ENCODE peak calls at places on chromosome 1, in eight cellular contexts. B is adrenal gland, A is astrocyte, G is fibroblast of lung, V is heart left ventricle, D is ovary, H is mucosa of descending colon, U is psoas muscle. I is an unnamed sample.

GRCh38 chr1:236718328-236718727 is 32.0 kb downstream of the ACTN2 start:
- DNase-seq in H (no peak), B (no peak), D (no peak), V (no peak), U (no peak), A (no peak), G (no peak), I (no peak)

GRCh38 chr1:89760496-89760895 is 60.3 kb upstream of the LRRC8D start:
- DNase-seq in U (no peak), G (no peak), B (no peak), V (no peak), A (no peak), H (no peak), D (no peak), I (no peak)

GRCh38 chr1:30335389-30335996 is 387.9 kb downstream of the MATN1 start:
- DNase-seq in H (no peak), B (no peak), V (no peak), D (no peak), A (no peak), G (peak; percentile 13), U (no peak), I (no peak)

GRCh38 chr1:52834798-52835197 is 7.8 kb upstream of the ZYG11A start:
- DNase-seq in G (no peak), H (no peak), U (no peak), V (no peak), B (no peak), A (no peak), D (no peak), I (no peak)

GRCh38 chr1:59155326-59155725 is 141.6 kb upstream of the FGGY start:
- DNase-seq in V (no peak), B (no peak), G (no peak), U (no peak), D (no peak), A (no peak), H (no peak), I (no peak)

GRCh38 chr1:98322966-98323365 is 338.6 kb upstream of the SNX7 start:
- DNase-seq in B (no peak), V (no peak), H (no peak), U (no peak), A (peak; percentile 65), G (peak; percentile 74), D (no peak), I (no peak)

GRCh38 chr1:46036894-46037596 is 95.4 kb downstream of the PIK3R3 start:
- DNase-seq in G (peak; percentile 66), U (peak; percentile 87), V (peak; percentile 91), B (peak; percentile 87), A (peak; percentile 46), H (peak; percentile 91), D (peak; percentile 87), I (peak; percentile 89)

GRCh38 chr1:40607921-40608320 is 57.6 kb downstream of the RIMS3 start:
- DNase-seq in D (no peak), U (no peak), V (no peak), B (no peak), H (no peak), G (no peak), A (no peak), I (no peak)

GRCh38 chr1:219269171-219269570 is 95.5 kb downstream of the LYPLAL1 start:
- DNase-seq in A (peak; percentile 45), V (no peak), D (no peak), B (no peak), U (no peak), G (peak; percentile 65), H (no peak), I (no peak)

GRCh38 chr1:51240096-51240495 is 4.0 kb downstream of the RNF11 start:
- DNase-seq in A (no peak), H (no peak), V (peak; percentile 47), U (no peak), B (no peak), G (no peak), D (no peak), I (peak; percentile 74)

GRCh38 chr1:71101839-71102376 is 21.1 kb upstream of the ZRANB2 start:
- DNase-seq in V (no peak), D (no peak), U (no peak), A (no peak), H (no peak), G (no peak), B (no peak), I (no peak)

GRCh38 chr1:8455700-8456305 is 137.9 kb downstream of the SLC45A1 start:
- DNase-seq in G (no peak), A (peak; percentile 20), D (no peak), V (no peak), B (no peak), U (no peak), H (no peak), I (no peak)

GRCh38 chr1:82001345-82001744 is 200.6 kb downstream of the ADGRL2 start:
- DNase-seq in H (no peak), G (no peak), U (no peak), V (no peak), A (no peak), D (no peak), B (no peak), I (no peak)

GRCh38 chr1:58814251-58815068 is 30.6 kb upstream of the JUN start:
- DNase-seq in B (peak; percentile 80), U (peak; percentile 68), G (peak; percentile 75), H (peak; percentile 89), D (peak; percentile 54), A (peak; percentile 69), V (peak; percentile 66), I (peak; percentile 84)

GRCh38 chr1:198374288-198374687 is 166.2 kb downstream of the ATP6V1G3 start:
- DNase-seq in G (no peak), A (no peak), H (no peak), D (no peak), V (no peak), B (no peak), U (no peak), I (no peak)

GRCh38 chr1:52659851-52660596 is 27.1 kb downstream of the SHISAL2A start:
- DNase-seq in A (no peak), D (no peak), G (no peak), V (no peak), B (no peak), H (no peak), U (no peak), I (no peak)

GRCh38 chr1:17861685-17862084 is 106.6 kb downstream of the ACTL8 start:
- DNase-seq in U (no peak), D (no peak), B (no peak), A (peak; percentile 20), V (no peak), G (peak; percentile 50), H (no peak), I (no peak)

GRCh38 chr1:230265200-230266115 is 160.7 kb downstream of the PGBD5 start:
- DNase-seq in H (no peak), D (peak; percentile 12), B (no peak), V (no peak), U (peak; percentile 31), G (no peak), A (no peak), I (no peak)

GRCh38 chr1:243539636-243540035 is 283.8 kb downstream of the SDCCAG8 start:
- DNase-seq in V (no peak), A (peak; percentile 17), B (no peak), D (no peak), U (no peak), H (no peak), G (peak; percentile 34), I (no peak)

GRCh38 chr1:47587891-47588582 is 150.2 kb downstream of the FOXD2 start:
- DNase-seq in D (no peak), A (no peak), G (no peak), U (no peak), V (peak; percentile 52), H (no peak), B (no peak), I (peak; percentile 1)

GRCh38 chr1:153422450-153423068 is 6.2 kb downstream of the S100A7A start:
- DNase-seq in V (peak; percentile 61), B (peak; percentile 75), A (peak; percentile 44), H (peak; percentile 75), U (peak; percentile 50), D (peak; percentile 66), G (peak; percentile 52), I (peak; percentile 74)

GRCh38 chr1:227318852-227319607 is 738 bp upstream of the CDC42BPA start:
- DNase-seq in B (peak; percentile 53), D (peak; percentile 71), A (peak; percentile 52), G (peak; percentile 67), V (peak; percentile 50), U (peak; percentile 32), H (peak; percentile 56), I (peak; percentile 66)

GRCh38 chr1:223713546-223714420 is 1.4 kb downstream of the CAPN2 start:
- DNase-seq in H (peak; percentile 58), U (no peak), A (no peak), V (no peak), D (no peak), G (no peak), B (peak; percentile 12), I (peak; percentile 70)

GRCh38 chr1:209732725-209733124 is 23.1 kb upstream of the TRAF3IP3 start:
- DNase-seq in A (no peak), B (no peak), H (no peak), D (no peak), V (no peak), U (no peak), G (no peak), I (no peak)
- H3K9me3 ChIP-seq in A (no peaks in the 10 kb centered on the region), B (no peaks in the 10 kb centered on the region), H (no peaks in the 10 kb centered on the region), D (no peaks in the 10 kb centered on the region), V (no peaks in the 10 kb centered on the region), U (no peaks in the 10 kb centered on the region), G (no peaks in the 10 kb centered on the region), I (no peaks in the 10 kb centered on the region)

DNA sequence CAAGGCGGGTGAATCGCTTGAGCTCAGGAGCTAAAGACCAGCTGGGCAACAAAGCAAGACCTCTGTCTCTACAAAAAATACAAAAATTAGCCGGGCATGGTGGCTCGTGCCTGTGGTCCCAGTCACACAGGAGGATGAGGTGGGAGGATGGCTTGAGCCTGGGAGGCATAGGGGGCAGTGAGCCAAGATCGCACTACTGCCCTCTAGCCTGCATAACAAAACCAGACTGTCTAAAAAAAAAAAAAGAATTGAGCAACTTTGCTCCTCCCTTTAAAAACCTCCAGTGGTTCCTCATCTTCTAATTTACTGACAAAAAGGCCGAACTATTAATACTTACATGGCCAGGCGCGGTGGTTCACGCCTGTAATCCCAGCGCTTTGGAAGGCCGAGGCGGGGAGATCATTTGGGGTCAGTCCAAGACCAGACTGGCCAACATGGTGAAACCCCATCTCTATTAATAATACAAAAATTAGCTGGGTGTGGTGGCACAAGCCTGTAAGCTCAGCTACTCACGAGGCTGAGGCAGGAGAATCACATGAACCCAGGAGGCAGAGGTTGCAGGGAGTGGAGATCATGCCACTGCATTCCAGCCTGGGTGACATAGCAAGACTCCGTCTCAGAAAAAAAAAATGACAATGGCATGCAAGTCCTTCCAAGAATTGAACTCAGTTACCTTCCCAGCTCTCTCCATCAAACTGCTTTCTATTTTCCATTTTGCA is 4.4 kb downstream of the ACBD3 start:
- DNase-seq in B (peak; percentile 54), G (peak; percentile 62), V (peak; percentile 61), D (peak; percentile 69), H (peak; percentile 48), U (peak; percentile 64), A (peak; percentile 49), I (peak; percentile 54)
- TF ChIP-seq CTCF in B (peak; percentile 43), G (peak; percentile 31), V (peak; percentile 31), D (no peak), H (no peak), U (peak; percentile 28), A (peak; percentile 19), I (no peak)

GRCh38 chr1:2837823-2838222 is 36.3 kb upstream of the TTC34 start:
- DNase-seq in A (no peak), U (no peak), G (no peak), D (no peak), V (peak; percentile 4), H (no peak), B (no peak), I (no peak)
- H3K9me3 ChIP-seq in A (peaks cover 2% of the 10 kb centered on the region), U (no peaks in the 10 kb centered on the region), G (no peaks in the 10 kb centered on the region), D (no peaks in the 10 kb centered on the region), V (no peaks in the 10 kb centered on the region), H (no peaks in the 10 kb centered on the region), B (no peaks in the 10 kb centered on the region), I (no peaks in the 10 kb centered on the region)

GRCh38 chr1:151327223-151327902 is at the start of gene PI4KB:
- DNase-seq in U (peak; percentile 85), A (peak; percentile 93), B (peak; percentile 90), V (peak; percentile 91), G (peak; percentile 97), D (peak; percentile 93), H (peak; percentile 88), I (peak; percentile 97)
- TF ChIP-seq CTCF in U (no peak), A (no peak), B (no peak), V (no peak), G (no peak), D (no peak), H (no peak), I (no peak)